ENCODE peak calls at places on chromosomes 4 and X, in five cellular contexts. E is NCI-H69; N is iris pigment epithelial cell; V is activated CD4-positive, alpha-beta T cell treated with anti-CD3 and anti-CD28 coated beads, Interleukin-2, amount 50 U/mL, for 48 hours; C is KBM-7. Y is an unnamed sample.

GRCh38 chr4:76011700-76012387 is 4.5 kb upstream of the CXCL9 start:
- DNase-seq in E (no peak), N (peak), V (no peak), C (no peak), Y (no peak)

GRCh38 chr4:6362896-6363295 is 93.2 kb downstream of the WFS1 start:
- DNase-seq in E (no peak), N (peak), V (peak), C (peak), Y (no peak)

GRCh38 chr4:3791910-3792542 is 25.8 kb downstream of the ADRA2C start:
- DNase-seq in E (no peak), N (peak), V (peak), C (peak), Y (peak)

GRCh38 chrX:77223046-77223445 is 224.1 kb upstream of the FGF16 start:
- DNase-seq in E (no peak), N (no peak), V (no peak), C (no peak), Y (no peak)

GRCh38 chr4:65661469-65661868 is 8.8 kb downstream of the EPHA5 start:
- DNase-seq in E (peak), N (no peak), V (no peak), C (no peak), Y (no peak)

GRCh38 chr4:144894525-144894924 is 203.5 kb downstream of the ANAPC10 start:
- DNase-seq in E (no peak), N (peak), V (no peak), C (peak), Y (no peak)

GRCh38 chr4:8155048-8155447 is 3.6 kb downstream of the ABLIM2 start:
- DNase-seq in E (no peak), N (peak), V (no peak), C (no peak), Y (no peak)

GRCh38 chr4:125315571-125316390 is 1.0 kb downstream of the FAT4 start:
- DNase-seq in E (peak), N (peak), V (peak), C (peak), Y (peak)

GRCh38 chr4:1253831-1254230 is 4.9 kb upstream of the CTBP1 start:
- DNase-seq in E (no peak), N (no peak), V (no peak), C (no peak), Y (no peak)

GRCh38 chr4:156968479-156968984 is 3.1 kb downstream of the PDGFC start:
- DNase-seq in E (peak), N (peak), V (peak), C (peak), Y (peak)

GRCh38 chr4:2742081-2742822 is 13.9 kb downstream of the TNIP2 start:
- DNase-seq in E (no peak), N (no peak), V (no peak), C (no peak), Y (no peak)